ENCODE peak calls at places on chromosomes 7 and 10, in four cellular contexts. A, G, T and K are unnamed samples.

GRCh38 chr7:91140982-91141381 is 123.3 kb upstream of the FZD1 start:
- DNase-seq in T (no peak), A (no peak), G (no peak), K (no peak)

GRCh38 chr10:102773986-102774385 is 30.2 kb downstream of the WBP1L start:
- DNase-seq in A (no peak), G (no peak), T (no peak), K (no peak)

GRCh38 chr10:62183442-62183841 is 85.2 kb downstream of the RTKN2 start:
- DNase-seq in A (no peak), G (no peak), T (no peak), K (peak)

GRCh38 chr7:113086431-113086888 is at the start of gene GPR85:
- DNase-seq in T (no peak), G (peak), A (peak), K (no peak)

GRCh38 chr7:149856-150636 is 42.3 kb upstream of the FAM20C start:
- DNase-seq in A (no peak), G (peak), T (peak), K (no peak)

GRCh38 chr7:148791506-148791905 is 92.6 kb downstream of the EZH2 start:
- DNase-seq in A (no peak), T (no peak), G (no peak), K (no peak)

GRCh38 chr7:17530741-17531417 is 232.4 kb downstream of the AHR start:
- DNase-seq in A (no peak), T (no peak), G (no peak), K (peak)

GRCh38 chr7:109261781-109262180 is 692.1 kb downstream of the DNAJB9 start:
- DNase-seq in G (no peak), A (no peak), T (no peak), K (no peak)

GRCh38 chr10:47261121-47261520 is 38.9 kb upstream of the GDF10 start:
- DNase-seq in T (no peak), A (no peak), G (peak), K (no peak)

GRCh38 chr10:113739577-113739976 is 11.9 kb upstream of the PLEKHS1 start:
- DNase-seq in G (no peak), T (no peak), A (no peak), K (no peak)